ENCODE peak calls at places on chromosomes 4 and X, in seven cellular contexts. T is fibroblast of lung; I is trophoblast cell; H is MM.1S; V is CD4-positive, alpha-beta memory T cell; A is CD4-positive, alpha-beta T cell; U is tibial nerve. L is an unnamed sample.
A peak's percentile ranks its signal among the peaks of the same experiment; 100 is the strongest.

GRCh38 chr4:30950737-30951136 is 230.6 kb downstream of the PCDH7 start:
- DNase-seq in T (no peak), I (peak; percentile 1), H (no peak), V (no peak), A (no peak), U (no peak), L (no peak)

GRCh38 chr4:110361921-110362320 is 114.0 kb upstream of the ENPEP start:
- DNase-seq in T (no peak), I (no peak), H (no peak), V (no peak), A (no peak), U (no peak), L (no peak)

GRCh38 chr4:1379801-1380331 is 26.4 kb downstream of the NKX1-1 start:
- DNase-seq in T (no peak), I (no peak), H (no peak), V (no peak), A (no peak), U (no peak), L (no peak)

GRCh38 chr4:87974856-87975462 is 555 bp upstream of the SPP1 start:
- DNase-seq in T (no peak), I (no peak), H (no peak), V (no peak), A (no peak), U (no peak), L (no peak)

GRCh38 chr4:183241322-183241640 is 78.8 kb downstream of the CLDN22 start:
- DNase-seq in T (peak; percentile 72), I (peak; percentile 81), H (no peak), V (no peak), A (no peak), U (no peak), L (no peak)

GRCh38 chr4:117983541-117984451 is 50.5 kb upstream of the NDST3 start:
- DNase-seq in T (no peak), I (no peak), H (no peak), V (no peak), A (no peak), U (no peak), L (no peak)

GRCh38 chrX:41332408-41332987 is 1.5 kb upstream of the DDX3X start:
- DNase-seq in T (peak; percentile 37), I (no peak), H (peak; percentile 23), V (no peak), A (no peak), U (no peak), L (peak; percentile 74)

GRCh38 chr4:94127707-94128328 is 79.8 kb upstream of the SMARCAD1 start:
- DNase-seq in T (peak; percentile 49), I (no peak), H (peak; percentile 43), V (no peak), A (no peak), U (no peak), L (peak; percentile 66)

GRCh38 chr4:47598896-47599295 is 113.8 kb downstream of the ATP10D start:
- DNase-seq in T (no peak), I (no peak), H (no peak), V (no peak), A (no peak), U (no peak), L (no peak)

GRCh38 chr4:86924805-86925204 is 10.0 kb upstream of the AFF1 start:
- DNase-seq in T (peak; percentile 64), I (peak; percentile 85), H (no peak), V (no peak), A (no peak), U (no peak), L (no peak)

GRCh38 chr4:185257086-185257485 is 47.7 kb downstream of the SNX25 start:
- DNase-seq in T (no peak), I (no peak), H (no peak), V (no peak), A (no peak), U (no peak), L (no peak)

GRCh38 chr4:22607382-22607781 is 85.4 kb upstream of the GBA3 start:
- DNase-seq in T (peak; percentile 51), I (no peak), H (peak; percentile 30), V (no peak), A (peak; percentile 11), U (no peak), L (peak; percentile 72)

GRCh38 chr4:184163813-184164212 is 53.9 kb downstream of the ENPP6 start:
- DNase-seq in T (peak; percentile 38), I (peak; percentile 52), H (no peak), V (no peak), A (no peak), U (no peak), L (peak; percentile 69)

DNA sequence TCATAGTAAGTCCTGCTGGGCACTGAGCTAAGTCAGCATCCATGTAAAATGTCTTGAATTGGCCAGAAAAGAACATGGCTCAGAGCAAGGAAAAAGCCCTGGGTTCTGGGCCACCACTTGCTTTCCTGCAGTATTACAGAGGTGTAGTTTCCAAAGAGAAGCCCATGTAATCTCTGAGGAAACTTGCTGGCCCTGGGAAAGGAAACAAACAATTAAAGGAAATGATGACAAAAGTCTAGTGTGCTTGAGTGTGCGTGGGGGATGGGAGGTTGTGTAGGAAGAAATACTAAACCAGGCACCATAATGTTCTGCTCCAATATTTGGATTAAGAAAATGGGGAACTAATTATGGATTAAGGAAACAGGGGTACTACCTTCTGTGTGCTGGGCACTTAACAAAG is 39.5 kb upstream of the SMIM10L2A start:
- DNase-seq in T (no peak), I (no peak), H (no peak), V (no peak), A (no peak), U (no peak), L (no peak)
- H3K27ac ChIP-seq in T (no peak overlapping the region), I (no peak overlapping the region), H (no peak overlapping the region), V (no peak overlapping the region), A (no peak overlapping the region), U (no peak overlapping the region), L (no peak overlapping the region)

GRCh38 chrX:9368262-9368661 is 96.6 kb upstream of the TBL1X start:
- DNase-seq in T (no peak), I (no peak), H (no peak), V (no peak), A (no peak), U (no peak), L (no peak)
- H3K27ac ChIP-seq in T (no peak overlapping the region), I (no peak overlapping the region), H (no peak overlapping the region), V (no peak overlapping the region), A (no peak overlapping the region), U (no peak overlapping the region), L (no peak overlapping the region)

GRCh38 chr4:95263391-95263790 is 285.4 kb downstream of the UNC5C start:
- DNase-seq in T (no peak), I (no peak), H (no peak), V (no peak), A (no peak), U (no peak), L (no peak)
- H3K27ac ChIP-seq in T (no peak overlapping the region), I (no peak overlapping the region), H (no peak overlapping the region), V (no peak overlapping the region), A (no peak overlapping the region), U (no peak overlapping the region), L (no peak overlapping the region)

GRCh38 chrX:64195862-64196261 is 9.6 kb downstream of the AMER1 start:
- DNase-seq in T (no peak), I (no peak), H (no peak), V (no peak), A (no peak), U (no peak), L (no peak)
- H3K27ac ChIP-seq in T (no peak overlapping the region), I (no peak overlapping the region), H (no peak overlapping the region), V (no peak overlapping the region), A (no peak overlapping the region), U (no peak overlapping the region), L (no peak overlapping the region)

DNA sequence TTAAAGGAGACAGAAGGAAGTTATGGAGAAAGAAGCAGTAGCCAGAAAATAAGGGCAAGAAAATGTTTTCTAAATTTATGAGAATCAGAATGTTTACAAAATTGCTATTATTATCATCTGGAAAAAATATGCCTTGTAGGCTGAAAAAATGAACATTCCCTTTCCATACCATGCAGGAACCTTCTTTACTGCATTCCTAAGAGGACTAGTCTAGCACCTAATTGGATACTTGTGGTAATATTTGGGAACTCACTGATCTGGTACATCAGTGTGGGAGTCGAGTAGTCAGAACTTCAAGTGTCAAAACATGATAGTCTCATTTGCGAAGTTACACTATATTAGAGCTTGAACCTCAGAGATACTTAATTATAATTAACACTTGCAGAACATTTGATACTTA is 51.9 kb downstream of the TET2 start:
- DNase-seq in T (no peak), I (no peak), H (no peak), V (no peak), A (no peak), U (no peak), L (no peak)
- H3K27ac ChIP-seq in T (no peak overlapping the region), I (no peak overlapping the region), H (no peak overlapping the region), V (no peak overlapping the region), A (no peak overlapping the region), U (no peak overlapping the region), L (no peak overlapping the region)

GRCh38 chr4:153448003-153448731 is 18.0 kb upstream of the TMEM131L start:
- DNase-seq in T (peak; percentile 79), I (no peak), H (no peak), V (no peak), A (no peak), U (no peak), L (no peak)

GRCh38 chr4:153452661-153453378 is 13.3 kb upstream of the TMEM131L start:
- DNase-seq in T (no peak), I (no peak), H (no peak), V (no peak), A (no peak), U (no peak), L (no peak)

GRCh38 chr4:153449338-153449737 is 16.8 kb upstream of the TMEM131L start:
- DNase-seq in T (no peak), I (no peak), H (no peak), V (no peak), A (no peak), U (no peak), L (no peak)

GRCh38 chr4:153451931-153452660 is 14.1 kb upstream of the TMEM131L start:
- DNase-seq in T (no peak), I (no peak), H (no peak), V (no peak), A (no peak), U (no peak), L (no peak)

GRCh38 chr4:153450545-153450917 is 15.6 kb upstream of the TMEM131L start:
- DNase-seq in T (no peak), I (no peak), H (no peak), V (no peak), A (no peak), U (no peak), L (peak; percentile 37)
- H3K27ac ChIP-seq in T (no peak overlapping the region), I (peak overlapping the region; percentile 74), H (no peak overlapping the region), V (peak overlapping the region; percentile 19), A (no peak overlapping the region), U (no peak overlapping the region), L (no peak overlapping the region)

GRCh38 chr4:81468685-81469084 is 3.0 kb downstream of the RASGEF1B start:
- DNase-seq in T (no peak), I (no peak), H (no peak), V (no peak), A (no peak), U (no peak), L (no peak)
- H3K27ac ChIP-seq in T (no peak overlapping the region), I (no peak overlapping the region), H (peak overlapping the region; percentile 3), V (no peak overlapping the region), A (no peak overlapping the region), U (peak overlapping the region; percentile 17), L (no peak overlapping the region)

DNA sequence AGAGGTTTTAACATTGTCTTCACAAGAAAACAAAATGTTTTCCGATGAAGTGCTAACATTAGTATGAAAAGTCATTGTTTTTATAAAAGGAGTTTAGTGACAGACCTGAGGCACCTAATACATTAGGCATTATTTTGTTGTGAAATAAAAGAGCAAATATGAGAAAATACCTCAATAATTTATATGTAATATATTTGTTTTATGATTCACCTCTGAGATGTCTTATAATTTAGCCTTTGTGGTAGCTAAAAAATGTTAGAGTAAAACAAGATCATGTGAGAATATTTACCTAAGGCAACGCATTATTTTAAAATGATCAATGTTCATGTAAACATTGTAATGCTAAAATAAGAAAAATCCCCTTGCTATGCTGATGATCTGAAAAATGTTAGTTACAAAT is 100.9 kb upstream of the WDFY3 start:
- DNase-seq in T (no peak), I (no peak), H (no peak), V (no peak), A (no peak), U (no peak), L (no peak)
- H3K27ac ChIP-seq in T (no peak overlapping the region), I (no peak overlapping the region), H (no peak overlapping the region), V (no peak overlapping the region), A (no peak overlapping the region), U (no peak overlapping the region), L (no peak overlapping the region)

L was measured in Karpas-422.